ENCODE peak calls at places on chromosome 15, in seven cellular contexts. J is transverse colon; O is HuH-7; K is stimulated activated CD8-positive, alpha-beta memory T cell treated with anti-CD3 and anti-CD28 coated beads, Interleukin-4, amount 100 ng/mL, for 48 hours; W is B cell; S is substantia nigra; M is HFF-Myc. N is an unnamed sample.

GRCh38 chr15:65863106-65863505 is 6.2 kb upstream of the RAB11A start:
- DNase-seq in O (no peak), S (no peak), W (no peak), M (no peak), J (no peak), K (no peak), N (no peak)

GRCh38 chr15:49406352-49407118 is 16.5 kb upstream of the FGF7 start:
- DNase-seq in S (no peak), J (no peak), K (no peak), W (no peak), M (no peak), O (no peak), N (no peak)

GRCh38 chr15:63071288-63071909 is 28.9 kb downstream of the TPM1 start:
- DNase-seq in M (no peak), J (no peak), O (no peak), S (no peak), K (no peak), W (no peak), N (no peak)

GRCh38 chr15:88608607-88609181 is 12.4 kb upstream of the AEN start:
- DNase-seq in M (no peak), W (no peak), S (no peak), O (no peak), K (no peak), J (no peak), N (no peak)

GRCh38 chr15:69957175-69957574 is 140.5 kb downstream of the TLE3 start:
- DNase-seq in W (no peak), K (no peak), O (no peak), M (no peak), J (no peak), S (no peak), N (no peak)

GRCh38 chr15:35397027-35397426 is 148.9 kb downstream of the DPH6 start:
- DNase-seq in M (no peak), S (no peak), J (no peak), K (no peak), W (no peak), O (no peak), N (no peak)

GRCh38 chr15:47997712-47998111 is 123.1 kb upstream of the SLC24A5 start:
- DNase-seq in S (no peak), O (no peak), W (no peak), K (no peak), J (no peak), M (no peak), N (no peak)

GRCh38 chr15:65612616-65612946 is 1.6 kb upstream of the INTS14 start:
- DNase-seq in O (no peak), K (no peak), S (no peak), M (no peak), J (no peak), W (no peak), N (no peak)